ENCODE peak calls at places on chromosome 15, in four cellular contexts. E is body of pancreas; Y is naive thymus-derived CD4-positive, alpha-beta T cell; K is Caco-2. A is an unnamed sample. For H3K4me1 and H3K27me3, the result is how much of the 10 kb centered on the place peaks cover.

GRCh38 chr15:94234300-94234699 is 2.9 kb downstream of the MCTP2 start:
- DNase-seq in E (no peak), Y (no peak), K (no peak), A (no peak)

GRCh38 chr15:58292761-58293175 is 139.0 kb upstream of the LIPC start:
- DNase-seq in E (no peak), Y (no peak), K (no peak), A (no peak)

GRCh38 chr15:41934843-41935242 is 37.5 kb downstream of the EHD4 start:
- DNase-seq in E (peak), Y (peak), K (no peak), A (no peak)

GRCh38 chr15:74400313-74400850 is 32.9 kb upstream of the CYP11A1 start:
- DNase-seq in E (no peak), Y (no peak), K (no peak), A (no peak)

GRCh38 chr15:100601158-100601557 is 826 bp downstream of the LINS1 start:
- DNase-seq in E (no peak), Y (no peak), K (peak), A (peak)

GRCh38 chr15:26179906-26180305 is 316.8 kb upstream of the ATP10A start:
- DNase-seq in E (no peak), Y (no peak), K (peak), A (peak)

GRCh38 chr15:81265944-81266775 is 57.8 kb downstream of the STARD5 start:
- DNase-seq in E (peak), Y (peak), K (peak), A (peak)

GRCh38 chr15:82030191-82030590 is 15.6 kb downstream of the MEX3B start:
- DNase-seq in E (no peak), Y (no peak), K (no peak), A (no peak)

GRCh38 chr15:27825023-27825422 is 274.1 kb downstream of the OCA2 start:
- DNase-seq in E (no peak), Y (no peak), K (no peak), A (no peak)

GRCh38 chr15:31340047-31340446 is 13.4 kb downstream of the KLF13 start:
- DNase-seq in E (no peak), Y (no peak), K (no peak), A (no peak)
- H3K4me1 ChIP-seq in E (half or more), Y (half or more), K (under half), A (under half)

GRCh38 chr15:96407482-96407881 is 77.0 kb downstream of the NR2F2 start:
- DNase-seq in E (no peak), Y (no peak), K (no peak), A (no peak)

GRCh38 chr15:96410175-96411055 is 79.9 kb downstream of the NR2F2 start:
- DNase-seq in E (no peak), Y (no peak), K (no peak), A (no peak)

GRCh38 chr15:96406701-96407100 is 76.2 kb downstream of the NR2F2 start:
- DNase-seq in E (no peak), Y (no peak), K (no peak), A (no peak)

GRCh38 chr15:96409231-96410138 is 79.0 kb downstream of the NR2F2 start:
- DNase-seq in E (no peak), Y (no peak), K (peak), A (no peak)

GRCh38 chr15:96408591-96409183 is 78.2 kb downstream of the NR2F2 start:
- DNase-seq in E (no peak), Y (no peak), K (no peak), A (no peak)
- H3K27me3 ChIP-seq in E (under half), Y (under half), K (under half), A (half or more)

DNA sequence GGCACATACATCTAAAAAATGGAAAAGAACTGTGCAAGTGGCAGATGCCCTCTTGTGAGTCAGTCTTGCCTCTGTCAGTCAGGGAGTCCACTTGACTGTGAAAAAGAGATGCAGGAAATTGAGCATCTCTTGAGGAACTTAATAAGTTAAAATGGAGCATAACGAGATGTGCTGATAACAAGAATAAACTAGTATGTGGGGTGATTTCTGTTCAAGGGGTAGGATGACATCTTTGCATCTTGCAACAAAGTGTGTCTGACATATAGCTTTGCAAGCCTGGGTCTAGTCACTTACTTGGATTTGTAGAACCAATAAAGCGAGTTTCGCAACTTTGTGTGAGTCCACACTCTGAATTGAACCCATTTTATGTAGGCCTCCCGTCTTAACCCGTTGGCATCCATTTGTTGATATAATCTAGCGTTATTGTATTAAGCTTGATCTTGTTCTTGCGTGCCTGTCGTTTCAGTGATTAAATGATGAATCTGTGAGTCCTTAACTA is 2.2 kb downstream of the USP3 start:
- DNase-seq in E (no peak), Y (no peak), K (no peak), A (no peak)
- H3K4me1 ChIP-seq in E (half or more), Y (half or more), K (under half), A (under half)

GRCh38 chr15:63021031-63021430 is 21.5 kb upstream of the TPM1 start:
- DNase-seq in E (no peak), Y (no peak), K (no peak), A (no peak)

GRCh38 chr15:63022181-63022580 is 20.4 kb upstream of the TPM1 start:
- DNase-seq in E (no peak), Y (no peak), K (no peak), A (no peak)

GRCh38 chr15:63020128-63020527 is 22.4 kb upstream of the TPM1 start:
- DNase-seq in E (no peak), Y (no peak), K (no peak), A (no peak)

GRCh38 chr15:63023351-63023945 is 19.1 kb upstream of the TPM1 start:
- DNase-seq in E (no peak), Y (no peak), K (no peak), A (no peak)

GRCh38 chr15:63022663-63023062 is 19.9 kb upstream of the TPM1 start:
- DNase-seq in E (no peak), Y (no peak), K (no peak), A (no peak)
- H3K27me3 ChIP-seq in E (under half), Y (under half), K (under half), A (under half)

GRCh38 chr15:66738595-66738994 is 36.6 kb downstream of the SMAD6 start:
- DNase-seq in E (no peak), Y (no peak), K (no peak), A (no peak)
- H3K4me1 ChIP-seq in E (under half), Y (under half), K (under half), A (under half)

A was measured in HAP-1.